ENCODE peak calls at places on chromosomes 13 and 19, in seven cellular contexts. Y, J, U, E, P, B and M are unnamed samples.

GRCh38 chr13:41848435-41849255 is 112.3 kb downstream of the VWA8 start:
- DNase-seq in Y (no peak), J (peak; percentile 39), U (no peak), E (no peak), P (no peak), B (no peak), M (no peak)

GRCh38 chr13:61765940-61766666 is 350.5 kb upstream of the PCDH20 start:
- DNase-seq in Y (no peak), J (no peak), U (no peak), E (no peak), P (no peak), B (no peak), M (no peak)

GRCh38 chr13:68345963-68346362 is 1115.8 kb upstream of the PCDH9 start:
- DNase-seq in Y (no peak), J (no peak), U (no peak), E (no peak), P (no peak), B (no peak), M (no peak)

GRCh38 chr13:33079960-33080359 is 63.7 kb downstream of the KL start:
- DNase-seq in Y (no peak), J (no peak), U (no peak), E (no peak), P (no peak), B (no peak), M (no peak)

GRCh38 chr19:58170860-58171259 is 12.0 kb upstream of the ZNF274 start:
- DNase-seq in Y (no peak), J (no peak), U (no peak), E (no peak), P (no peak), B (no peak), M (no peak)

GRCh38 chr13:32115069-32115468 is 83.5 kb downstream of the FRY start:
- DNase-seq in Y (no peak), J (no peak), U (no peak), E (no peak), P (no peak), B (no peak), M (no peak)

GRCh38 chr19:6935069-6935468 is 47.7 kb downstream of the ADGRE1 start:
- DNase-seq in Y (no peak), J (no peak), U (no peak), E (no peak), P (no peak), B (no peak), M (no peak)

GRCh38 chr13:40116008-40116407 is 460.5 kb downstream of the COG6 start:
- DNase-seq in Y (no peak), J (no peak), U (no peak), E (no peak), P (peak; percentile 39), B (peak; percentile 45), M (no peak)

GRCh38 chr13:24178847-24179845 is 18.6 kb downstream of the SPATA13 start:
- DNase-seq in Y (no peak), J (no peak), U (no peak), E (no peak), P (no peak), B (no peak), M (no peak)

GRCh38 chr19:1450735-1451669 is 1.1 kb downstream of the APC2 start:
- DNase-seq in Y (no peak), J (no peak), U (no peak), E (peak; percentile 30), P (no peak), B (no peak), M (no peak)

GRCh38 chr13:109274188-109274821 is 512.1 kb downstream of the IRS2 start:
- DNase-seq in Y (no peak), J (peak; percentile 73), U (no peak), E (no peak), P (peak; percentile 91), B (no peak), M (no peak)

GRCh38 chr19:18340990-18341868 is 831 bp downstream of the PGPEP1 start:
- DNase-seq in Y (peak; percentile 55), J (peak; percentile 74), U (peak; percentile 79), E (peak; percentile 24), P (no peak), B (no peak), M (no peak)

GRCh38 chr19:41646589-41647204 is 19.8 kb upstream of the CEACAM4 start:
- DNase-seq in Y (peak; percentile 35), J (peak; percentile 21), U (peak; percentile 13), E (no peak), P (no peak), B (peak; percentile 56), M (no peak)

GRCh38 chr19:29712744-29713516 is 2.1 kb downstream of the C19orf12 start:
- DNase-seq in Y (no peak), J (no peak), U (no peak), E (no peak), P (no peak), B (no peak), M (no peak)

GRCh38 chr19:6753178-6754031 is 13.8 kb downstream of the SH2D3A start:
- DNase-seq in Y (peak; percentile 66), J (peak; percentile 24), U (peak; percentile 91), E (no peak), P (peak; percentile 98), B (peak; percentile 75), M (peak; percentile 74)

GRCh38 chr13:46659413-46660065 is 106.6 kb downstream of the LRCH1 start:
- DNase-seq in Y (no peak), J (no peak), U (no peak), E (no peak), P (no peak), B (no peak), M (no peak)

GRCh38 chr13:98990701-98991100 is 12.8 kb upstream of the DOCK9 start:
- DNase-seq in Y (no peak), J (no peak), U (no peak), E (no peak), P (no peak), B (no peak), M (no peak)

GRCh38 chr13:101572456-101572855 is 120.0 kb downstream of the ITGBL1 start:
- DNase-seq in Y (no peak), J (peak; percentile 35), U (no peak), E (no peak), P (no peak), B (no peak), M (no peak)

GRCh38 chr19:17784201-17785008 is 10.5 kb upstream of the B3GNT3 start:
- DNase-seq in Y (peak; percentile 71), J (peak; percentile 93), U (peak; percentile 53), E (peak; percentile 25), P (peak; percentile 82), B (peak; percentile 80), M (peak; percentile 20)

GRCh38 chr13:99687728-99688397 is 186.6 kb downstream of the TM9SF2 start:
- DNase-seq in Y (no peak), J (no peak), U (no peak), E (no peak), P (no peak), B (no peak), M (no peak)

GRCh38 chr19:54209058-54209747 is 8.5 kb downstream of the RPS9 start:
- DNase-seq in Y (no peak), J (peak; percentile 57), U (peak; percentile 68), E (no peak), P (peak; percentile 49), B (no peak), M (no peak)

GRCh38 chr19:48644355-48644754 is 1.6 kb downstream of the CA11 start:
- DNase-seq in Y (no peak), J (no peak), U (no peak), E (peak; percentile 61), P (no peak), B (no peak), M (no peak)

GRCh38 chr13:114042066-114042815 is 68.4 kb upstream of the C13orf46 start:
- DNase-seq in Y (no peak), J (no peak), U (no peak), E (no peak), P (no peak), B (no peak), M (no peak)

GRCh38 chr19:12574036-12574435 is 22.8 kb upstream of the ZNF564 start:
- DNase-seq in Y (no peak), J (peak; percentile 35), U (peak; percentile 46), E (no peak), P (no peak), B (no peak), M (no peak)

GRCh38 chr19:47229674-47230121 is 1.3 kb downstream of the BBC3 start:
- DNase-seq in Y (no peak), J (peak; percentile 49), U (no peak), E (peak; percentile 28), P (peak; percentile 64), B (no peak), M (peak; percentile 19)

GRCh38 chr19:16441661-16442071 is 30.1 kb downstream of the EPS15L1 start:
- DNase-seq in Y (no peak), J (peak; percentile 49), U (no peak), E (no peak), P (peak; percentile 74), B (peak; percentile 72), M (no peak)

GRCh38 chr13:31209172-31209818 is 9.5 kb downstream of the B3GLCT start:
- DNase-seq in Y (no peak), J (peak; percentile 100), U (no peak), E (peak; percentile 50), P (peak; percentile 52), B (peak; percentile 58), M (peak; percentile 21)

GRCh38 chr19:8108560-8109445 is 40.6 kb downstream of the FBN3 start:
- DNase-seq in Y (no peak), J (no peak), U (no peak), E (no peak), P (no peak), B (no peak), M (no peak)

GRCh38 chr13:112961457-112962369 is 7.3 kb upstream of the MCF2L start:
- DNase-seq in Y (no peak), J (no peak), U (no peak), E (no peak), P (no peak), B (no peak), M (no peak)

GRCh38 chr19:55383789-55384575 is at the start of gene TMEM238:
- DNase-seq in Y (peak; percentile 18), J (peak; percentile 69), U (peak; percentile 83), E (peak; percentile 35), P (peak; percentile 64), B (no peak), M (peak; percentile 85)

GRCh38 chr13:49608932-49609331 is 19.4 kb upstream of the ARL11 start:
- DNase-seq in Y (no peak), J (peak; percentile 40), U (no peak), E (no peak), P (no peak), B (no peak), M (no peak)

GRCh38 chr19:9498183-9498902 is at the start of gene ZNF560:
- DNase-seq in Y (no peak), J (peak; percentile 83), U (peak; percentile 18), E (no peak), P (peak; percentile 9), B (peak; percentile 12), M (no peak)

GRCh38 chr13:23558675-23559536 is 11.3 kb upstream of the TNFRSF19 start:
- DNase-seq in Y (no peak), J (peak; percentile 25), U (peak; percentile 49), E (no peak), P (no peak), B (peak; percentile 34), M (peak; percentile 37)

GRCh38 chr13:26618726-26619125 is 61.2 kb downstream of the WASF3 start:
- DNase-seq in Y (no peak), J (no peak), U (no peak), E (no peak), P (no peak), B (no peak), M (no peak)

GRCh38 chr13:112249644-112250610 is 126.2 kb upstream of the SPACA7 start:
- DNase-seq in Y (no peak), J (no peak), U (no peak), E (no peak), P (no peak), B (no peak), M (no peak)

GRCh38 chr19:42246143-42246868 is 3.9 kb upstream of the GSK3A start:
- DNase-seq in Y (no peak), J (peak; percentile 72), U (no peak), E (peak; percentile 81), P (peak; percentile 76), B (peak; percentile 59), M (peak; percentile 41)